ENCODE peak calls at places on chromosomes 7 and 10, in nine cellular contexts. S is fibroblast of pulmonary artery, Q is AG04450, L is astrocyte of the cerebellum, M is brain microvascular endothelial cell, I is NB4, B is heart right ventricle, G is HCT116, Z is hepatocyte. U is an unnamed sample.

GRCh38 chr10:7318836-7319235 is 92.0 kb downstream of the SFMBT2 start:
- DNase-seq in I (no peak), M (no peak), Q (no peak), Z (no peak), L (no peak), G (no peak), B (no peak), S (no peak), U (no peak)

GRCh38 chr7:141483044-141483443 is 68.2 kb upstream of the AGK start:
- DNase-seq in M (no peak), G (no peak), L (no peak), Z (no peak), Q (no peak), S (no peak), B (no peak), I (no peak), U (no peak)

GRCh38 chr10:10758306-10758705 is 259.4 kb upstream of the CELF2 start:
- DNase-seq in Z (no peak), Q (no peak), I (no peak), G (no peak), S (no peak), L (no peak), M (peak), B (no peak), U (no peak)

GRCh38 chr7:101201695-101202602 is 1.1 kb upstream of the MOGAT3 start:
- DNase-seq in L (no peak), M (no peak), Q (no peak), G (no peak), B (no peak), Z (no peak), I (no peak), S (no peak), U (no peak)

GRCh38 chr10:93471110-93471651 is 11.0 kb downstream of the MYOF start:
- DNase-seq in S (peak), B (no peak), G (peak), Z (peak), I (peak), L (peak), Q (peak), M (peak), U (peak)

GRCh38 chr10:21929070-21929469 is 74.5 kb downstream of the DNAJC1 start:
- DNase-seq in S (no peak), B (no peak), Q (no peak), G (no peak), M (no peak), I (no peak), Z (no peak), L (no peak), U (no peak)

GRCh38 chr10:7288060-7288690 is 122.7 kb downstream of the SFMBT2 start:
- DNase-seq in S (no peak), L (no peak), G (no peak), M (no peak), B (no peak), Z (peak), I (no peak), Q (no peak), U (no peak)

GRCh38 chr7:40810274-40810673 is 675.5 kb downstream of the SUGCT start:
- DNase-seq in L (no peak), Q (no peak), G (no peak), B (no peak), S (no peak), M (peak), Z (no peak), I (no peak), U (no peak)

GRCh38 chr7:130566168-130566897 is 74.4 kb downstream of the MEST start:
- DNase-seq in L (no peak), S (peak), Z (peak), B (peak), M (peak), G (no peak), Q (no peak), I (no peak), U (no peak)

GRCh38 chr10:98414932-98415709 is at the start of gene PYROXD2:
- DNase-seq in B (peak), G (peak), M (peak), L (peak), S (peak), I (peak), Z (peak), Q (peak), U (peak)

GRCh38 chr7:49766966-49767365 is 6.5 kb upstream of the VWC2 start:
- DNase-seq in M (no peak), G (no peak), Q (no peak), Z (no peak), I (no peak), S (no peak), L (no peak), B (no peak), U (no peak)

GRCh38 chr7:127976722-127977121 is 54.5 kb downstream of the LRRC4 start:
- DNase-seq in Q (no peak), M (no peak), S (no peak), G (no peak), I (no peak), Z (no peak), L (no peak), B (no peak), U (no peak)

GRCh38 chr10:17290226-17290625 is 62.2 kb downstream of the VIM start:
- DNase-seq in S (peak), I (peak), M (no peak), L (no peak), G (peak), B (no peak), Z (no peak), Q (no peak), U (no peak)

GRCh38 chr7:70698219-70698832 is 433.6 kb upstream of the GALNT17 start:
- DNase-seq in I (peak), Z (peak), L (peak), G (no peak), Q (no peak), B (no peak), M (peak), S (peak), U (no peak)

GRCh38 chr7:80724249-80724871 is 85.9 kb downstream of the CD36 start:
- DNase-seq in Q (peak), M (peak), S (peak), L (peak), B (no peak), I (no peak), G (no peak), Z (peak), U (peak)

GRCh38 chr7:39465055-39465929 is 100.9 kb upstream of the YAE1 start:
- DNase-seq in G (peak), B (no peak), L (peak), Q (peak), Z (peak), I (peak), S (peak), M (peak), U (peak)

GRCh38 chr7:78587443-78588044 is 789.0 kb downstream of the PHTF2 start:
- DNase-seq in Q (no peak), Z (no peak), L (no peak), I (peak), B (no peak), G (peak), S (peak), M (no peak), U (no peak)

GRCh38 chr7:81669476-81670105 is 100.3 kb downstream of the HGF start:
- DNase-seq in I (no peak), Z (peak), G (no peak), L (no peak), B (no peak), S (no peak), Q (no peak), M (no peak), U (no peak)

GRCh38 chr7:4934419-4935025 is 24.5 kb downstream of the MMD2 start:
- DNase-seq in G (no peak), S (no peak), I (no peak), M (no peak), Q (no peak), Z (no peak), L (no peak), B (no peak), U (no peak)

GRCh38 chr7:4929005-4929404 is 30.0 kb downstream of the MMD2 start:
- DNase-seq in I (no peak), L (no peak), M (no peak), Q (no peak), S (no peak), G (no peak), B (no peak), Z (no peak), U (no peak)

GRCh38 chr7:4928445-4928844 is 30.5 kb downstream of the MMD2 start:
- DNase-seq in S (no peak), Z (no peak), I (no peak), M (no peak), G (no peak), L (no peak), B (no peak), Q (no peak), U (no peak)

GRCh38 chr7:4937411-4937810 is 21.6 kb downstream of the MMD2 start:
- DNase-seq in Q (no peak), S (no peak), Z (no peak), M (no peak), I (no peak), L (no peak), G (no peak), B (no peak), U (no peak)

DNA sequence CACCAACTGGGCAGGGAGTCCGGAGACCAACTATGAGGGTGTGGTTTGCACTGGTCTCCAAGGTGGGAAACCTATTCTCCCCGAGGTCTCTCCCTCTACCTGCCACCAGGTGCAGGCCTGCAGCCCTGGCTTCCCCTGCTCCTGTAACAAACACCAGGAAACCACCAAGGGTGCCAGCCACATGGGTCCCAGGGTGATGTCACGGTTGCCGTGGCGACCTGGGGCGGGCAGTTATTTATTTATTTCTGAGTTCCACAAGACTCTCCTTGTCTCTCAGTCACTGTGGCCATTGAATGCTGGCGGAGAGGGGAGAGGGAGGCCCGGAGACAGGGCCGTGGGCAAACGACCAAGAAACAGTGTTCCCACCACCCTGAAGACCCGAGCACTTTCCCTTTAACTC is 27.1 kb downstream of the MMD2 start:
- DNase-seq in I (peak), Q (no peak), G (peak), S (no peak), B (no peak), L (no peak), M (no peak), Z (peak), U (no peak)
- TF ChIP-seq CTCF in I (no peak), Q (no peak), G (peak), S (no peak), B (no peak), L (no peak), M (no peak), Z (no peak), U (no peak)

DNA sequence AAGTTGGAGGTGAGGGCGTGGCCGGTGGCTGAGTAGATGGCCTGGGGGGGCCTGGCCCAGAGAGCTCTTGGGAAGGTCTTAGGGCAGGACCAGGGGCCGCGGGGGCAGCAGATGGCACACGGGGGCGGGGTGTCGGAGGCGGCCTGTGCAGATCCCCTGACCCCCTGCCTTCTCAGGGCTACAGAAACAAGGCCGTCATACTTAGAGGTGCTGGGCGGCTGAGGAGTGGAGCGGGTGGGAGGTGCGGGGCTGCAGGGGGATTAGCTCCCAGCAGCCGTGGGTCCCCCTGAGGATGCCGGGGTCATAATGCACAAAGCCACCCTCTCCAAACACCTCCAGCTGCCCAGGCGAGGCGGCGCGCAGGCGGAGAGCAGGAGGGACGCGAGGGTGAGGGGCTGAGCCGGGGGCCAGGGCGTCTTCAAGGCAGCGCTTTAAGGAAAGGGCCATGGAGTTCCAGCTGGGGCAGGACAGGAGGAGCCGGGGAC is 40.4 kb upstream of the ZNF32 start:
- DNase-seq in Q (no peak), L (no peak), B (no peak), M (no peak), S (no peak), G (no peak), I (no peak), Z (no peak), U (no peak)
- H3K4me3 ChIP-seq in Q (no peak), L (peak), B (peak), M (peak), S (no peak), G (no peak), I (no peak), Z (no peak), U (no peak)

GRCh38 chr7:142556745-142557144 is 192.5 kb upstream of the PRSS1 start:
- DNase-seq in L (peak), B (peak), Z (peak), I (peak), M (peak), S (peak), Q (peak), G (peak), U (peak)
- TF ChIP-seq CTCF in L (peak), B (no peak), Z (no peak), I (peak), M (peak), S (peak), Q (peak), G (peak), U (peak)

GRCh38 chr10:104074505-104074904 is 11.2 kb downstream of the COL17A1 start:
- DNase-seq in G (no peak), M (no peak), Q (no peak), I (no peak), Z (no peak), L (no peak), S (no peak), B (no peak), U (no peak)

GRCh38 chr10:104076743-104077160 is 8.9 kb downstream of the COL17A1 start:
- DNase-seq in I (no peak), B (peak), G (no peak), S (peak), L (peak), Q (no peak), Z (peak), M (peak), U (peak)

GRCh38 chr10:104080762-104081161 is 4.9 kb downstream of the COL17A1 start:
- DNase-seq in B (no peak), I (peak), Z (peak), Q (no peak), L (no peak), M (no peak), S (peak), G (peak), U (no peak)

GRCh38 chr10:104081998-104082397 is 3.7 kb downstream of the COL17A1 start:
- DNase-seq in G (no peak), S (no peak), M (no peak), Z (no peak), Q (no peak), L (no peak), I (no peak), B (no peak), U (no peak)

DNA sequence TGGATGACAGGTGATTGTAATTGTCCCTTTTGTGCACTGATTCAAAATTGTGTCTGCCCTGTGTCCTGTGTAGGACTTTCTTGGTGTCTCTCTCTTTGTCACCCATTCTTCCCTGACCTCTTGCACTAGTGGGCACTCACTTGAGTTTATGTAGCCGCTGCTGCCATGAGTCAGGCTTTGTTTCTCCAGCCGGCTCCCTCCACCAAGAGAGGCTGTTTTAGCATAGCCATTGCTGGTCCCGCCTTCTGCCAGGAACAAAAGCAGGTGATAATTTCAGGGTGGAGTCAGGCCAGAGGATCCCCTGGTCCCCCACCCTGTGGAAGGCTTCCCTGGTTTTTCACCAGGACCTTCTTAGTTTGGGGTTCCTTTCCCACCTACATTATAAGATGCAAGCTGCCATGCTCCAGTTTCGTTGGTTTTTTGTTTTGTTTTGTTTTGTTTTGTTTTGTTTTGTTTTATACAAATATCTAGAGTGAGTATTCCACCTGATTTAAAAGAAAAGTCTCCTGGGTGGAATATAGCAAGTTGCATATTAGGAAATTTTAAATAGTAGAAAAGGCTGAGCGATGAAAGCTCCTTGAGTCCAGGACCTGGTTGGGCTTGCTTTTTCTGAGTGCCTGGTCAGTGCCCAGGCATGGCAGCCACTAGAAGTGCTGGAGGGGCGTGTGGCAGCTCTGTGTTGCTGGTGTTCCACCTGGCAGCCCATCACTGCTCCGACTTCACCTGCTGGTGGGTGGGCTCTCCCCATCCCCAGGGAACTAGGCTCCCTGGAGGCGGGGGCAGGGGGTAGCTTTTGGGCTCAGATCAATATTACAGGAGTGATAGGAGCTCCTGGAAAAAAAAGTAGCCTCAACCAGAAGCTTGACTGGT is 8.2 kb downstream of the COL17A1 start:
- DNase-seq in M (peak), L (no peak), I (no peak), Q (no peak), B (no peak), Z (no peak), S (no peak), G (no peak), U (no peak)
- H3K4me3 ChIP-seq in M (no peak), L (no peak), I (no peak), Q (no peak), B (no peak), Z (no peak), S (no peak), G (no peak), U (no peak)

U was measured in HFF-Myc.